ENCODE peak calls at places on chromosomes 3 and 15, in six cellular contexts. J is ovary; M is hepatocyte; P is CD8-positive, alpha-beta memory T cell; F is mammary epithelial cell; S is endodermal cell. L is an unnamed sample.

GRCh38 chr3:40719660-40720287 is 195.0 kb downstream of the ZNF621 start:
- DNase-seq in J (no peak), M (peak; percentile 80), P (no peak), F (peak; percentile 55), S (peak; percentile 62), L (no peak)

GRCh38 chr15:49847436-49847835 is 226.6 kb downstream of the DTWD1 start:
- DNase-seq in J (no peak), M (no peak), P (no peak), F (no peak), S (no peak), L (no peak)

GRCh38 chr3:189269356-189269755 is 97.6 kb downstream of the TPRG1 start:
- DNase-seq in J (no peak), M (no peak), P (no peak), F (peak; percentile 41), S (no peak), L (no peak)

GRCh38 chr3:170003881-170004356 is 33.9 kb upstream of the GPR160 start:
- DNase-seq in J (no peak), M (no peak), P (no peak), F (no peak), S (no peak), L (no peak)

GRCh38 chr3:27559835-27560234 is 75.7 kb upstream of the SLC4A7 start:
- DNase-seq in J (peak; percentile 25), M (peak; percentile 17), P (no peak), F (peak; percentile 37), S (no peak), L (no peak)

GRCh38 chr3:148459931-148460513 is 237.7 kb upstream of the AGTR1 start:
- DNase-seq in J (no peak), M (no peak), P (no peak), F (no peak), S (no peak), L (no peak)

GRCh38 chr3:39332525-39332924 is 3.0 kb downstream of the CCR8 start:
- DNase-seq in J (no peak), M (no peak), P (no peak), F (no peak), S (no peak), L (no peak)

GRCh38 chr3:119676020-119676419 is 1.2 kb downstream of the COX17 start:
- DNase-seq in J (no peak), M (no peak), P (no peak), F (no peak), S (no peak), L (no peak)

GRCh38 chr3:128879125-128879969 is at the start of gene ACAD9:
- DNase-seq in J (peak; percentile 98), M (peak; percentile 99), P (peak; percentile 96), F (peak; percentile 97), S (peak; percentile 99), L (peak; percentile 99)

GRCh38 chr3:64163755-64164148 is 61.5 kb downstream of the PRICKLE2 start:
- DNase-seq in J (no peak), M (peak; percentile 65), P (no peak), F (peak; percentile 92), S (no peak), L (no peak)

GRCh38 chr3:158743664-158744566 is 11.7 kb upstream of the RARRES1 start:
- DNase-seq in J (no peak), M (no peak), P (no peak), F (peak; percentile 22), S (no peak), L (no peak)

GRCh38 chr3:125042725-125043406 is 12.9 kb downstream of the HEG1 start:
- DNase-seq in J (peak; percentile 66), M (no peak), P (no peak), F (no peak), S (peak; percentile 47), L (no peak)

GRCh38 chr15:69131362-69132215 is 28.8 kb upstream of the GLCE start:
- DNase-seq in J (no peak), M (no peak), P (no peak), F (no peak), S (no peak), L (no peak)

GRCh38 chr3:21017115-21017852 is 733.7 kb downstream of the ZNF385D start:
- DNase-seq in J (no peak), M (no peak), P (no peak), F (peak; percentile 85), S (peak; percentile 86), L (no peak)

GRCh38 chr3:106257172-106257571 is 388.4 kb upstream of the CBLB start:
- DNase-seq in J (no peak), M (no peak), P (no peak), F (no peak), S (no peak), L (no peak)

GRCh38 chr3:122146466-122146865 is 37.0 kb upstream of the CASR start:
- DNase-seq in J (no peak), M (peak; percentile 18), P (no peak), F (peak; percentile 29), S (no peak), L (no peak)

GRCh38 chr3:194619741-194620140 is 13.5 kb downstream of the TMEM44 start:
- DNase-seq in J (no peak), M (no peak), P (no peak), F (no peak), S (no peak), L (peak; percentile 23)

GRCh38 chr15:58081446-58081845 is 15.9 kb upstream of the ALDH1A2 start:
- DNase-seq in J (no peak), M (no peak), P (no peak), F (no peak), S (no peak), L (no peak)

GRCh38 chr15:93052090-93052892 is 36.7 kb downstream of the RGMA start:
- DNase-seq in J (no peak), M (no peak), P (no peak), F (no peak), S (peak; percentile 72), L (no peak)

GRCh38 chr15:61038910-61039309 is 190.2 kb downstream of the RORA start:
- DNase-seq in J (no peak), M (no peak), P (no peak), F (no peak), S (no peak), L (no peak)

GRCh38 chr3:184334470-184335158 is 2.8 kb upstream of the FAM131A start:
- DNase-seq in J (no peak), M (peak; percentile 52), P (peak; percentile 30), F (peak; percentile 88), S (no peak), L (peak; percentile 73)

GRCh38 chr3:180610981-180611380 is 9.0 kb downstream of the TTC14 start:
- DNase-seq in J (no peak), M (no peak), P (no peak), F (no peak), S (no peak), L (no peak)

GRCh38 chr3:169661567-169662214 is 1.8 kb downstream of the MECOM start:
- DNase-seq in J (no peak), M (peak; percentile 64), P (no peak), F (peak; percentile 46), S (peak; percentile 76), L (no peak)

GRCh38 chr15:40421246-40422157 is 15.9 kb downstream of the IVD start:
- DNase-seq in J (peak; percentile 79), M (peak; percentile 83), P (peak; percentile 75), F (peak; percentile 57), S (peak; percentile 95), L (peak; percentile 92)

GRCh38 chr3:108285176-108285575 is 11.2 kb upstream of the HHLA2 start:
- DNase-seq in J (no peak), M (peak; percentile 25), P (no peak), F (no peak), S (no peak), L (no peak)

GRCh38 chr3:62527484-62527883 is 154.1 kb upstream of the FEZF2 start:
- DNase-seq in J (no peak), M (no peak), P (no peak), F (no peak), S (no peak), L (no peak)

GRCh38 chr3:38468811-38469210 is 15.1 kb downstream of the ACVR2B start:
- DNase-seq in J (no peak), M (no peak), P (no peak), F (no peak), S (no peak), L (no peak)

GRCh38 chr3:90011136-90011535 is 903.7 kb downstream of the EPHA3 start:
- DNase-seq in J (peak; percentile 30), M (peak; percentile 17), P (no peak), F (no peak), S (no peak), L (no peak)

GRCh38 chr3:111989061-111989678 is 9.6 kb upstream of the TAGLN3 start:
- DNase-seq in J (no peak), M (peak; percentile 72), P (no peak), F (peak; percentile 55), S (no peak), L (no peak)

GRCh38 chr3:168933614-168934013 is 729.9 kb downstream of the MECOM start:
- DNase-seq in J (no peak), M (no peak), P (no peak), F (peak; percentile 77), S (no peak), L (no peak)

GRCh38 chr15:41022487-41023090 is 69.3 kb downstream of the CHAC1 start:
- DNase-seq in J (peak; percentile 36), M (peak; percentile 63), P (peak; percentile 33), F (peak; percentile 16), S (peak; percentile 79), L (no peak)

GRCh38 chr15:65171428-65171827 is 13.7 kb downstream of the CLPX start:
- DNase-seq in J (no peak), M (no peak), P (no peak), F (no peak), S (no peak), L (no peak)
- H3K27ac ChIP-seq in J (no peak overlapping the region), M (no peak overlapping the region), P (no peak overlapping the region), F (no peak overlapping the region), S (no peak overlapping the region), L (no peak overlapping the region)

GRCh38 chr3:48347500-48347899 is 14.0 kb upstream of the SPINK8 start:
- DNase-seq in J (no peak), M (no peak), P (no peak), F (no peak), S (no peak), L (no peak)

GRCh38 chr3:48356419-48356818 is 15.6 kb upstream of the FBXW12 start:
- DNase-seq in J (no peak), M (no peak), P (no peak), F (no peak), S (no peak), L (no peak)

DNA sequence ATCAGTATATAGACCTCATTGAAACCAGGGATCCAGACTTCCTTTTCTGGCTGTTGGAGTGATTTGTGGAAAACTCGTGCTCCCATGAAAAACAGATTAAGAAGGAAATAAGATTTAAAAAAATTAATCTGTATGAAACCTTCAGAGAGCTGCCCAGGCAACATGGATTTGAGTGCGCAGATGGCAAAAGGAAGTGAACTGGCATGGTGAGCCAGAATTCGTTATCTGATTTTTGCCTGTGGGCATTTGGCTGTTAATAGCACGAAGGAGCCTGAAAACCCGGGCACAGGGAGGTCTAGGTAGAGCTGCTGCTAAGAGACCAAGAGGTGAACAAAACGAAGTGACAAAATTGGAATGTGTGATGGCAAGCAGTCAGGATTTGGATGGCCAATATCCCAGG is 19.1 kb upstream of the SPINK8 start:
- DNase-seq in J (no peak), M (no peak), P (no peak), F (peak; percentile 6), S (no peak), L (no peak)
- H3K27ac ChIP-seq in J (no peak overlapping the region), M (no peak overlapping the region), P (no peak overlapping the region), F (no peak overlapping the region), S (no peak overlapping the region), L (no peak overlapping the region)

GRCh38 chr15:98455899-98456298 is 192.4 kb upstream of the IGF1R start:
- DNase-seq in J (no peak), M (no peak), P (no peak), F (peak; percentile 2), S (no peak), L (no peak)
- H3K27ac ChIP-seq in J (no peak overlapping the region), M (no peak overlapping the region), P (no peak overlapping the region), F (no peak overlapping the region), S (no peak overlapping the region), L (no peak overlapping the region)

GRCh38 chr15:42045211-42045615 is 24.4 kb upstream of the PLA2G4E start:
- DNase-seq in J (no peak), M (no peak), P (no peak), F (no peak), S (peak; percentile 30), L (no peak)
- H3K27ac ChIP-seq in J (no peak overlapping the region), M (no peak overlapping the region), P (no peak overlapping the region), F (no peak overlapping the region), S (no peak overlapping the region), L (no peak overlapping the region)

L was measured in kidney.